ENCODE peak calls at places on chromosome 19, in ten cellular contexts. W, C, S, O, A, B, G, R, H and I are unnamed samples.

GRCh38 chr19:45291834-45292233 is 30.8 kb downstream of the CKM start:
- DNase-seq in W (no peak), C (no peak), S (no peak), O (no peak), A (no peak), B (no peak), G (no peak), R (no peak), H (no peak), I (no peak)

GRCh38 chr19:6728346-6728745 is 7.9 kb upstream of the C3 start:
- DNase-seq in W (no peak), C (no peak), S (no peak), O (peak; percentile 86), A (no peak), B (no peak), G (no peak), R (peak; percentile 36), H (no peak), I (no peak)

GRCh38 chr19:294341-294818 is 3.2 kb upstream of the PLPP2 start:
- DNase-seq in W (no peak), C (no peak), S (no peak), O (no peak), A (no peak), B (peak; percentile 52), G (no peak), R (peak; percentile 56), H (no peak), I (peak; percentile 22)

GRCh38 chr19:50313812-50314536 is 15.2 kb downstream of the KCNC3 start:
- DNase-seq in W (no peak), C (no peak), S (no peak), O (no peak), A (no peak), B (peak; percentile 87), G (no peak), R (peak; percentile 61), H (no peak), I (no peak)

GRCh38 chr19:40213251-40213793 is 4.9 kb downstream of the TTC9B start:
- DNase-seq in W (no peak), C (no peak), S (no peak), O (no peak), A (no peak), B (no peak), G (no peak), R (no peak), H (no peak), I (no peak)

GRCh38 chr19:33726756-33727155 is 69.9 kb upstream of the KCTD15 start:
- DNase-seq in W (no peak), C (no peak), S (no peak), O (no peak), A (no peak), B (no peak), G (no peak), R (no peak), H (no peak), I (no peak)

GRCh38 chr19:51127032-51127431 is 2.3 kb downstream of the SIGLEC9 start:
- DNase-seq in W (no peak), C (no peak), S (no peak), O (no peak), A (no peak), B (no peak), G (no peak), R (no peak), H (no peak), I (no peak)

GRCh38 chr19:21474671-21475181 is 30.7 kb upstream of the ZNF429 start:
- DNase-seq in W (peak; percentile 32), C (peak; percentile 32), S (peak; percentile 82), O (peak; percentile 7), A (peak; percentile 4), B (peak; percentile 95), G (peak; percentile 59), R (peak; percentile 94), H (peak; percentile 2), I (peak; percentile 5)

GRCh38 chr19:21902596-21902995 is 66.6 kb upstream of the ZNF43 start:
- DNase-seq in W (no peak), C (no peak), S (no peak), O (no peak), A (no peak), B (no peak), G (no peak), R (no peak), H (no peak), I (no peak)

GRCh38 chr19:33686246-33686645 is 64.5 kb downstream of the CHST8 start:
- DNase-seq in W (no peak), C (no peak), S (no peak), O (no peak), A (no peak), B (no peak), G (no peak), R (peak; percentile 10), H (no peak), I (no peak)

GRCh38 chr19:5977785-5978605 is at the start of gene RANBP3:
- DNase-seq in W (peak; percentile 97), C (peak; percentile 99), S (peak; percentile 98), O (peak; percentile 98), A (peak; percentile 99), B (peak; percentile 99), G (peak; percentile 94), R (peak; percentile 100), H (peak; percentile 98), I (peak; percentile 99)

GRCh38 chr19:40139533-40140287 is 49.0 kb upstream of the ZNF780A start:
- DNase-seq in W (peak; percentile 18), C (peak; percentile 53), S (peak; percentile 41), O (peak; percentile 5), A (peak; percentile 75), B (no peak), G (no peak), R (no peak), H (peak; percentile 15), I (peak; percentile 59)

GRCh38 chr19:46928951-46929350 is 68.2 kb downstream of the ARHGAP35 start:
- DNase-seq in W (no peak), C (peak; percentile 40), S (no peak), O (no peak), A (peak; percentile 43), B (no peak), G (no peak), R (no peak), H (no peak), I (peak; percentile 44)
- TF ChIP-seq CTCF in W (peak; percentile 48), C (peak; percentile 61), S (no peak), O (no peak), A (peak; percentile 31), B (peak; percentile 34), G (no peak), R (no peak), H (peak; percentile 40), I (peak; percentile 44)

GRCh38 chr19:55146078-55146647 is 2.8 kb downstream of the TNNT1 start:
- DNase-seq in W (no peak), C (no peak), S (peak; percentile 73), O (peak; percentile 51), A (no peak), B (peak; percentile 72), G (no peak), R (no peak), H (no peak), I (no peak)
- TF ChIP-seq CTCF in W (peak; percentile 71), C (peak; percentile 71), S (peak; percentile 83), O (peak; percentile 82), A (peak; percentile 71), B (peak; percentile 78), G (no peak), R (no peak), H (peak; percentile 59), I (peak; percentile 53)

DNA sequence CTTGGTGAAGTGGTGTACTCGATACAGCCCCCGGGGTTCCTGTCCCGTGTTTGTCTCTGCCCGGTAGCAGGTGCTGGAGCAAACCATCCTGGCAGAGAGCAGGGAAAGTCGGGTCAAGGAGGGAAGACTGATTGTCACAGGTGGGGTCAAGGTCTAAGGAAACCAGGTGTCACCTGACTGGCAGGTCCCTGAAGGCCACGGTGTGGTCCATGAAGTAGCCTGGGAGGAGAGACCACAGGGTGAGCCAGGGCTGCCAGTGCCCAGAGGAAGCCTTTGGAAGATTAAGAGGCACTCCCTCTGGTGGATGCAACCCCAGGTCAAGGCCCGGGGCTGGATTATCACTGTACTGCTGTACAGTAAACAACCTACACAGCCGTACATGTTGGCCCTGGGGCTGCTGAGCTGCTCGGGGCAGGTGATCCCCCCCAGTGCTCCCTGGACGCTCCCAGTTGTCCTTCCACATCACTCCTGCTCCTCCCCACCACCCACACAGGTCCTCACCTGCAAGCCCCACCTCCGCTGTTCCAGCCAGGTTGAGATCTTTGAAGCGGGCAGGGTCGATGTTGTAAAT is 6.0 kb upstream of the CCER2 start:
- DNase-seq in W (no peak), C (no peak), S (peak; percentile 30), O (peak; percentile 7), A (no peak), B (no peak), G (no peak), R (no peak), H (no peak), I (no peak)
- TF ChIP-seq CTCF in W (peak; percentile 35), C (peak; percentile 49), S (no peak), O (no peak), A (no peak), B (peak; percentile 36), G (no peak), R (no peak), H (peak; percentile 16), I (no peak)

DNA sequence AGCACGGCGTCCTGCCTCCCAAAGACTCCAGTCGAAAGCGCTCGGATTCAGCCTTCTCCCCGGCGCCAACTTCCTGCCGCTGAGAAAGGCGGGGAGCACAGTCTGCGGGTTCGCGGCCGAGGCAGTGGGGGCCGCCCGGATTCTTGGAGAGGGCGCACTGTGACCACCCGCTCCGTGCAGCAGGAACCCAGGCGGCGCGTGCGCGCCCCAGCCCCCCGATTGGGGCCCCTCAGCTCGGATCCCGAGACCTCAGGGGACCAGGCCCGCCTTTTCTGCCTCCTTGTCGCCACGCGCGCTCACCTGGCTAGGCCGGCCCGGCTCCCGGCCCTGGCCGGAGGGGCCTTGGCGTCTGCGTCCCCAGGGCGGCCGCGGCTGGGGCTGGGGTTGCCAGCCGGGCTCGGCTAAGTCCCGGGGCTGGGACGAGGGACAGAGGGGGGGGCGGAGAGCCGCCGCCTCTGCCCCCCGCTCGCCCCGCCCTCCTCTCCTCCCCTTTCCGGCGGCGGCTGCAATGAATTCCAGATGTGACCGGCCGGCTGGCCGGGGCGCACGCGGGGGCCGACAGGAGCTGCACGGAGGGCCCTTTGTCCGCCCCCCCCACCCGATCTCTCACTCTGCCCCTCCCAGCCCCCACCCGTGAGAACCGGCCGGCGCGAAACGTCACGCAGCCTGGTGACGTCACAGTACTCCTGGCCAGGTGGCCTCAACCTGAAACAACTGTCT is at the start of gene S1PR2:
- DNase-seq in W (peak; percentile 48), C (peak; percentile 49), S (peak; percentile 67), O (peak; percentile 51), A (peak; percentile 73), B (peak; percentile 86), G (peak; percentile 54), R (peak; percentile 84), H (peak; percentile 49), I (peak; percentile 71)
- TF ChIP-seq CTCF in W (no peak), C (no peak), S (no peak), O (no peak), A (no peak), B (peak; percentile 10), G (no peak), R (no peak), H (no peak), I (no peak)

DNA sequence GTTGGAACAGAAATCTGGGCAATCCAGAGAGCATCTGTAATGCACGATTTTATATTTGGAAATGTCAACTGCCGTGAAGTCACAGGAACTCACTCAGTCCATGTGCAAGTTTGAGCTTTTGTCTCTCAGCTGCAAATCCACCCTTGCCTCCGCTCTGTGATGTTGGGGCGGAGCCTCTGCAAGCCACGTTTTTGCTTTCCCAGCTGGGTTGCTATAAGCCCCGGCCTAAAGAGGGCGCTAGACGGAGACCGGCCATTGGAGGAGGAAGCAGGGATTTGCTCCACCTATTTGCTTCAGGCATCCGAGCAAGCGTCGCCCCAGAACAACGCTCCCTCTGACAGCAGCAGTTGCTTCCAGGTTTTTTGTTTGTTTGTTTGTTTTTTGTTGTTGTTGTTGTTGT is 56.2 kb downstream of the TRPM4 start:
- DNase-seq in W (no peak), C (no peak), S (no peak), O (no peak), A (no peak), B (peak; percentile 70), G (no peak), R (no peak), H (no peak), I (no peak)
- TF ChIP-seq CTCF in W (peak; percentile 42), C (peak; percentile 39), S (no peak), O (no peak), A (peak; percentile 15), B (peak; percentile 60), G (no peak), R (no peak), H (no peak), I (no peak)